ENCODE peak calls at places on chromosomes 6 and 20, in ten cellular contexts. T is CD8-positive, alpha-beta memory T cell; I is mucosa of descending colon; E is AG04450; R is tibial nerve; G is skeletal muscle cell; K is thoracic aorta; N is lower leg skin; D is upper lobe of right lung; Y is psoas muscle. L is an unnamed sample.

GRCh38 chr6:103335412-103335811 is 1524.3 kb downstream of the HACE1 start:
- DNase-seq in T (no peak), I (no peak), E (no peak), R (no peak), G (no peak), K (no peak), N (no peak), D (no peak), Y (no peak), L (no peak)

GRCh38 chr20:15061955-15062354 is 724.5 kb upstream of the FLRT3 start:
- DNase-seq in T (no peak), I (no peak), E (no peak), R (no peak), G (no peak), K (no peak), N (no peak), D (no peak), Y (no peak), L (no peak)

GRCh38 chr6:6407061-6407723 is 86.7 kb upstream of the F13A1 start:
- DNase-seq in T (no peak), I (no peak), E (no peak), R (no peak), G (no peak), K (no peak), N (no peak), D (no peak), Y (no peak), L (no peak)

GRCh38 chr20:1108437-1108920 is 9.9 kb upstream of the PSMF1 start:
- DNase-seq in T (peak), I (peak), E (no peak), R (peak), G (no peak), K (no peak), N (no peak), D (peak), Y (peak), L (peak)

GRCh38 chr6:30722280-30723112 is 2.3 kb downstream of the TUBB start:
- DNase-seq in T (peak), I (peak), E (no peak), R (peak), G (no peak), K (no peak), N (peak), D (peak), Y (peak), L (no peak)

GRCh38 chr6:2939315-2940009 is 31.9 kb downstream of the SERPINB6 start:
- DNase-seq in T (no peak), I (no peak), E (no peak), R (no peak), G (no peak), K (no peak), N (peak), D (no peak), Y (no peak), L (no peak)

GRCh38 chr6:154343473-154344308 is 12.9 kb downstream of the IPCEF1 start:
- DNase-seq in T (no peak), I (peak), E (no peak), R (no peak), G (no peak), K (no peak), N (peak), D (peak), Y (no peak), L (no peak)

GRCh38 chr6:25497383-25497782 is 154.6 kb upstream of the SCGN start:
- DNase-seq in T (no peak), I (no peak), E (no peak), R (no peak), G (no peak), K (no peak), N (no peak), D (no peak), Y (no peak), L (no peak)

GRCh38 chr6:150466196-150466595 is 97.4 kb downstream of the IYD start:
- DNase-seq in T (no peak), I (no peak), E (no peak), R (no peak), G (no peak), K (no peak), N (no peak), D (no peak), Y (no peak), L (no peak)

GRCh38 chr6:165081944-165082532 is 227.4 kb downstream of the C6orf118 start:
- DNase-seq in T (no peak), I (no peak), E (no peak), R (no peak), G (peak), K (no peak), N (no peak), D (no peak), Y (no peak), L (no peak)

GRCh38 chr20:32464401-32465091 is 106.4 kb downstream of the ASXL1 start:
- DNase-seq in T (no peak), I (no peak), E (no peak), R (no peak), G (no peak), K (no peak), N (no peak), D (no peak), Y (peak), L (no peak)

GRCh38 chr6:160139420-160139851 is 17.8 kb downstream of the SLC22A1 start:
- DNase-seq in T (no peak), I (no peak), E (peak), R (no peak), G (peak), K (peak), N (peak), D (peak), Y (no peak), L (no peak)

GRCh38 chr6:24883618-24884017 is 52.1 kb downstream of the RIPOR2 start:
- DNase-seq in T (no peak), I (no peak), E (peak), R (no peak), G (no peak), K (no peak), N (no peak), D (no peak), Y (no peak), L (no peak)

GRCh38 chr6:150697515-150697914 is 97.8 kb downstream of the PLEKHG1 start:
- DNase-seq in T (no peak), I (no peak), E (no peak), R (peak), G (no peak), K (no peak), N (peak), D (no peak), Y (peak), L (no peak)

GRCh38 chr6:117448011-117448410 is 22.3 kb upstream of the ROS1 start:
- DNase-seq in T (no peak), I (no peak), E (no peak), R (no peak), G (no peak), K (no peak), N (no peak), D (no peak), Y (no peak), L (no peak)

GRCh38 chr6:27127874-27128795 is 119.4 kb upstream of the PRSS16 start:
- DNase-seq in T (no peak), I (no peak), E (no peak), R (no peak), G (no peak), K (no peak), N (no peak), D (no peak), Y (no peak), L (no peak)

GRCh38 chr6:27128796-27129094 is 118.8 kb upstream of the PRSS16 start:
- DNase-seq in T (no peak), I (no peak), E (no peak), R (no peak), G (no peak), K (no peak), N (no peak), D (no peak), Y (no peak), L (no peak)

GRCh38 chr6:27126046-27126814 is 121.3 kb upstream of the PRSS16 start:
- DNase-seq in T (no peak), I (no peak), E (no peak), R (no peak), G (no peak), K (no peak), N (no peak), D (no peak), Y (no peak), L (no peak)

GRCh38 chr6:27129095-27129815 is 118.2 kb upstream of the PRSS16 start:
- DNase-seq in T (no peak), I (no peak), E (no peak), R (no peak), G (no peak), K (no peak), N (no peak), D (no peak), Y (no peak), L (no peak)

DNA sequence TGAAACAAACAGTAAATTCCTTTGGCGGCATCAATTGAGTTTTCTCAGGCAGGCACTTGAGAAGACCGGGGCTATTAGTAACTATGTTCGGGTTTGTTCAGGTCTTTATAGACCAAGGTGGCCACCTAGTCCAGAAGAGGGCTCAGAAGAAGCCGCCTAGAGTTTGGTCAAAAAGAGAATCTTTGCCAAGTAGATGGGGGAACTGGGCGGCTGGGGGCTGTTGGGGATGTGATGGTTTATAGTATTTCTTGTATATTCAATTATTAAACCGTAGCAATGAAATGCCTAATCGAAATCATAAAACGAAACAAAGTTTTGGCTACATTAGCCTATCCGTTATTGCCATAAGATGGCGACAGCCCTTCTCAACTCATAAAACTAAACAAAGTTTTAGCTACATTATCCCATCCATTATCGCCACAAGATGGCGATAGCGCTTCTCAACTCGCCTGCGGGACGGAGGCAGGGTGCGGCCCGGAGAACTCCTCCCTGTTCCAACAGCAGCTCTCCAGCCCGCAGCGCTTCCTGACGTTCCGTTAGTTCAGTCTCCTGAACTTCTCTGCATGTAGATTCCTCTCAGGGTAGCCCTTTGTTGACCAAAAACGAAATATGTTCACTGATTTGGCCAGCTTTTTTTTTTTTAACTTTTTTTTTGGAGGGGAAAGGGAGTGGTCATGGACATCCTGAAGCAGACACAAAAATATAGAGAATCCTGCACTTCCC is 120.5 kb upstream of the PRSS16 start:
- DNase-seq in T (peak), I (peak), E (peak), R (peak), G (peak), K (peak), N (peak), D (peak), Y (peak), L (peak)
- H3K4me3 ChIP-seq in T (peak), I (no peak), E (peak), R (peak), G (peak), K (peak), N (no peak), D (peak), Y (peak), L (peak)

GRCh38 chr6:1867197-1867596 is 257.5 kb downstream of the FOXC1 start:
- DNase-seq in T (no peak), I (no peak), E (no peak), R (no peak), G (no peak), K (no peak), N (no peak), D (no peak), Y (no peak), L (no peak)

GRCh38 chr6:1869766-1870165 is 260.1 kb downstream of the FOXC1 start:
- DNase-seq in T (no peak), I (no peak), E (no peak), R (no peak), G (no peak), K (no peak), N (no peak), D (no peak), Y (no peak), L (no peak)

GRCh38 chr6:1870267-1870666 is 260.6 kb downstream of the FOXC1 start:
- DNase-seq in T (no peak), I (no peak), E (no peak), R (no peak), G (no peak), K (no peak), N (no peak), D (no peak), Y (no peak), L (no peak)

GRCh38 chr6:1870902-1871301 is 261.2 kb downstream of the FOXC1 start:
- DNase-seq in T (no peak), I (no peak), E (no peak), R (no peak), G (no peak), K (no peak), N (no peak), D (no peak), Y (no peak), L (no peak)

GRCh38 chr6:1868561-1869261 is 259.0 kb downstream of the FOXC1 start:
- DNase-seq in T (no peak), I (no peak), E (no peak), R (no peak), G (no peak), K (no peak), N (no peak), D (no peak), Y (no peak), L (no peak)
- H3K4me3 ChIP-seq in T (no peak), I (no peak), E (no peak), R (no peak), G (no peak), K (no peak), N (no peak), D (no peak), Y (no peak), L (no peak)

GRCh38 chr6:17986656-17987575 is 519 bp downstream of the KIF13A start:
- DNase-seq in T (no peak), I (peak), E (no peak), R (peak), G (no peak), K (peak), N (peak), D (peak), Y (peak), L (no peak)

GRCh38 chr6:17984399-17984798 is 3.0 kb downstream of the KIF13A start:
- DNase-seq in T (no peak), I (no peak), E (no peak), R (no peak), G (no peak), K (no peak), N (no peak), D (no peak), Y (no peak), L (no peak)

GRCh38 chr6:17987576-17988421 is at the start of gene KIF13A:
- DNase-seq in T (peak), I (peak), E (no peak), R (peak), G (no peak), K (peak), N (peak), D (peak), Y (peak), L (peak)

GRCh38 chr6:17984822-17985660 is 2.4 kb downstream of the KIF13A start:
- DNase-seq in T (no peak), I (no peak), E (no peak), R (no peak), G (no peak), K (no peak), N (no peak), D (no peak), Y (no peak), L (no peak)

DNA sequence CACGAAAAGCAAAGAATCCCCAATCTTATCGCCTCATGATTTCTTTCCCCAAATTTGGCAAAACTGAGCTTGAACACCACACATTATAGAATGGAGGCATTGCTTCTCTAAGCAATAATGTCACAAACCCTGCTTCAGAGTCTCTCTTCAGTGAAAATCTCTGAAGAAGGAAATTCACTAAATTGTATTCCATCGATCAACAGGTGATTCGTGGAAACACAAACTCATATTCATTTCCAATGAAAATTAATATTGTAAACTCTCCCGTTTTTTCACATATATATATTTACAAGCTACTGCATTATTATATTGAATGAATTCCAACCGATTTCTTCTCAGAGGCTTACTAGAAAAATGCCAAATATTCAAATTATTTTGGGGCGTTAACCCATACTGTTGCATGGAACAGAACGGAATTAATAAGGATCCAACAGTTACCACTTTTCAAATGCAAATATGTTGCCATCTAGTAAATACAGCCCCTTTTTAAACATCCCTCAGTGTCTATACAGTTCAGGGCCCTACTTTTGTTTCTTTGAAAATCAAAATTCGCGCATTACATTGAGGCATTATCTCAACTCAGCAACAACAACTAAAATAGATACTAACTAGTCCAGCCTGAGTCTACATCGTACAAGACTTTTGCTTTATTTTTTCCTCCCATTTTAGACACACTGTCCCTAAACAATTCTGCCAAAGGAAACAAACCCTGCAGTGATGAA is 1.3 kb downstream of the KIF13A start:
- DNase-seq in T (no peak), I (no peak), E (no peak), R (no peak), G (no peak), K (no peak), N (no peak), D (no peak), Y (no peak), L (no peak)
- H3K4me3 ChIP-seq in T (no peak), I (peak), E (peak), R (peak), G (peak), K (peak), N (peak), D (peak), Y (peak), L (peak)

DNA sequence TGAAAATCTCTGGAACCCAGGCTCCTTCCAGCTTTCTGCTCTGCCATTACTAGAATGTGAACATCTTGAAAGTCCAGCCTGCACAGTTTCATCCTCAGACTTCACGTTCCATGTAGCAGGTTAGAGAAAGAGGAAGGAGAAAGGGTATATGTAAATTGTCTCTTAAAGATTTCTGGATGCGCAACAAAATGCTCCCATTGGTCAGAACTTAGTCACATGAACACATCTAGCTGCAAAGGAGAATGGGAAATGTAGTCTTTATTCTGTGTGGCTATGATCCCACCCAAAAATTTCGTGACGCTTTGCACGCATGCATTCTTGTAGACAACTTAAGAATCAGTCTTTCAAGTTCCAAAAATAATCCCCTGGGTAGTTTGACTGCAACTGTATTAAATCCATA is 46.4 kb upstream of the CHD6 start:
- DNase-seq in T (no peak), I (no peak), E (no peak), R (no peak), G (no peak), K (no peak), N (no peak), D (no peak), Y (no peak), L (no peak)
- H3K4me3 ChIP-seq in T (no peak), I (no peak), E (no peak), R (no peak), G (no peak), K (no peak), N (no peak), D (no peak), Y (no peak), L (no peak)

GRCh38 chr6:15242503-15242902 is 3.4 kb upstream of the JARID2 start:
- DNase-seq in T (no peak), I (no peak), E (no peak), R (no peak), G (no peak), K (no peak), N (no peak), D (peak), Y (no peak), L (no peak)

GRCh38 chr6:15242937-15243614 is 2.8 kb upstream of the JARID2 start:
- DNase-seq in T (no peak), I (no peak), E (no peak), R (no peak), G (no peak), K (no peak), N (no peak), D (peak), Y (no peak), L (no peak)

GRCh38 chr6:15245361-15246216 is at the start of gene JARID2:
- DNase-seq in T (peak), I (peak), E (peak), R (peak), G (peak), K (peak), N (peak), D (peak), Y (peak), L (peak)

GRCh38 chr6:15244605-15245360 is 1.1 kb upstream of the JARID2 start:
- DNase-seq in T (peak), I (peak), E (no peak), R (peak), G (no peak), K (peak), N (peak), D (peak), Y (peak), L (peak)

GRCh38 chr6:15243994-15244604 is 1.8 kb upstream of the JARID2 start:
- DNase-seq in T (no peak), I (no peak), E (no peak), R (no peak), G (no peak), K (no peak), N (no peak), D (no peak), Y (peak), L (no peak)
- H3K4me3 ChIP-seq in T (peak), I (no peak), E (peak), R (peak), G (peak), K (peak), N (peak), D (peak), Y (peak), L (peak)

DNA sequence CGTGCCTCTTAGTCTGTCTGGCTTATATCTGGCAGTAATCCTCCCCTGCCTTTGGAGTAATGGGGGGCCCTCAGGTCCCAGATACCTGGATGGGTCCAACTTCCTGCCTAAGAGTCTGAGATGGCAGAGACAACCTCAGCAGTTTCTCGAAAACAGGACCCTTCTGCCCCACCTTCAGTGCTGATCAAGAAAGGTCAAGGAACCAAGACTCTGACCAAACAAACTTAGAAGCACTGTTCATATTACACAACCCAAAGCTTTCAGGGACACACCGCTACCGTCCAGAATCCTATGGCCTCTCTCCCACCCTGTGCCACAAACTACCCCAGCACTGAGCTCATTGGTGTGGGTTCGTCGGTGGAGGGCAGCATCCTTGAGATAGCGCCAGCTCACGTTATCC is 7.7 kb upstream of the TMC2 start:
- DNase-seq in T (no peak), I (no peak), E (no peak), R (no peak), G (no peak), K (no peak), N (peak), D (no peak), Y (no peak), L (no peak)
- H3K4me3 ChIP-seq in T (no peak), I (no peak), E (no peak), R (no peak), G (no peak), K (no peak), N (no peak), D (no peak), Y (no peak), L (no peak)

GRCh38 chr6:124339610-124340339 is 536.1 kb downstream of the NKAIN2 start:
- DNase-seq in T (no peak), I (no peak), E (no peak), R (no peak), G (no peak), K (no peak), N (no peak), D (no peak), Y (no peak), L (no peak)
- H3K4me3 ChIP-seq in T (no peak), I (no peak), E (no peak), R (no peak), G (no peak), K (no peak), N (no peak), D (no peak), Y (no peak), L (no peak)

DNA sequence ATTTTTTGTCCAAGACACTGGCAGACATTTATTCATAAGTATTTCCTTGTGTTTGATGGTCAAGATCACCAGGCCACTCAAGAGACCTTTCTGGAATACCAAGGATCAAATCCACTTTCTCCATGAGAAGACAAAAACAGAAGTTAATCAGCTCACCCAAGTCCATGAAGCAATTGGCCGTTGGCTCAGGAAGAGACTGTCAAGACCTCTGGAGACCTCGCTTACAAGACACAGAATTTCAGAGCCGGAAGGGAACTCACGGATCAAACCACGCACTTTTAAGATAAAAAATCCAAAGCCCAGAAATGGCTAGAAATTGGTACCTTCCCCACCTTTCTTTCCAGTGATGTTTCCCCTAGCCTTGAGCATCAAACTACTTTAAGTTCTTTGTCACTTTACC is 3.3 kb downstream of the TRERF1 start:
- DNase-seq in T (no peak), I (no peak), E (no peak), R (no peak), G (no peak), K (no peak), N (no peak), D (no peak), Y (no peak), L (no peak)
- H3K4me3 ChIP-seq in T (no peak), I (no peak), E (peak), R (no peak), G (no peak), K (no peak), N (no peak), D (no peak), Y (peak), L (no peak)